ENCODE peak calls at places on chromosomes 6 and 20, in four cellular contexts. B is Panc1, S is natural killer cell, W is left lung. Y is an unnamed sample.

GRCh38 chr6:147058786-147059434 is 145.3 kb upstream of the STXBP5 start:
- ATAC-seq in B (no peak), S (no peak), W (no peak), Y (no peak)

GRCh38 chr20:36572701-36573102 is 695 bp upstream of the TGIF2 start:
- ATAC-seq in B (peak), S (peak), W (peak), Y (peak)

GRCh38 chr6:41577865-41578713 is 31.9 kb downstream of the FOXP4 start:
- ATAC-seq in B (peak), S (no peak), W (peak), Y (peak)

GRCh38 chr20:48760403-48760889 is 67.4 kb downstream of the PREX1 start:
- ATAC-seq in B (peak), S (peak), W (peak), Y (peak)

GRCh38 chr20:4937422-4938319 is 63.6 kb downstream of the SLC23A2 start:
- ATAC-seq in B (peak), S (no peak), W (peak), Y (no peak)

GRCh38 chr20:11242320-11242719 is 568.5 kb upstream of the JAG1 start:
- ATAC-seq in B (no peak), S (no peak), W (no peak), Y (no peak)

GRCh38 chr6:9361749-9362148 is 926.4 kb upstream of the SLC35B3 start:
- ATAC-seq in B (no peak), S (no peak), W (no peak), Y (no peak)

GRCh38 chr6:159106627-159107241 is 61.9 kb upstream of the TAGAP start:
- ATAC-seq in B (peak), S (peak), W (peak), Y (peak)

Y was measured in esophagus mucosa.